ENCODE peak calls at places on chromosomes 1 and 21, in five cellular contexts. L, C, P, Q and R are unnamed samples.

GRCh38 chr1:223223091-223223995 is 80.3 kb upstream of the TLR5 start:
- DNase-seq in L (no peak), C (no peak), P (no peak), Q (no peak), R (no peak)

GRCh38 chr1:245809361-245809760 is 654.6 kb downstream of the KIF26B start:
- DNase-seq in L (no peak), C (no peak), P (no peak), Q (no peak), R (no peak)

GRCh38 chr1:9872430-9873165 is 37.5 kb downstream of the CTNNBIP1 start:
- DNase-seq in L (no peak), C (no peak), P (no peak), Q (peak), R (peak)

GRCh38 chr1:108591471-108591870 is 31.6 kb downstream of the EEIG2 start:
- DNase-seq in L (peak), C (peak), P (peak), Q (no peak), R (peak)

GRCh38 chr21:42468511-42469131 is 27.4 kb downstream of the RSPH1 start:
- DNase-seq in L (peak), C (no peak), P (no peak), Q (peak), R (no peak)

GRCh38 chr1:79295967-79296366 is 289.4 kb upstream of the ADGRL4 start:
- DNase-seq in L (no peak), C (no peak), P (no peak), Q (no peak), R (no peak)

GRCh38 chr1:227785094-227785811 is 30.2 kb upstream of the PRSS38 start:
- DNase-seq in L (no peak), C (no peak), P (no peak), Q (no peak), R (no peak)

GRCh38 chr1:163296504-163296903 is 25.2 kb upstream of the NUF2 start:
- DNase-seq in L (no peak), C (no peak), P (no peak), Q (no peak), R (no peak)

GRCh38 chr21:16195896-16196443 is 466.2 kb downstream of the USP25 start:
- DNase-seq in L (no peak), C (no peak), P (no peak), Q (no peak), R (no peak)

GRCh38 chr1:30748098-30748698 is 9.4 kb downstream of the LAPTM5 start:
- DNase-seq in L (no peak), C (no peak), P (no peak), Q (no peak), R (no peak)

GRCh38 chr21:45973475-45974072 is 8.0 kb upstream of the COL6A1 start:
- DNase-seq in L (peak), C (peak), P (peak), Q (peak), R (peak)

GRCh38 chr1:225886159-225887029 is 2.6 kb downstream of the LEFTY1 start:
- DNase-seq in L (no peak), C (no peak), P (no peak), Q (peak), R (no peak)

GRCh38 chr1:200191993-200192392 is 164.5 kb downstream of the NR5A2 start:
- DNase-seq in L (no peak), C (no peak), P (no peak), Q (no peak), R (no peak)

GRCh38 chr1:161805399-161806197 is 39.5 kb downstream of the ATF6 start:
- DNase-seq in L (no peak), C (no peak), P (no peak), Q (no peak), R (no peak)

GRCh38 chr21:46109251-46110221 is 11.6 kb downstream of the COL6A2 start:
- DNase-seq in L (peak), C (no peak), P (no peak), Q (no peak), R (peak)

GRCh38 chr21:41396452-41397107 is 29.5 kb upstream of the MX1 start:
- DNase-seq in L (no peak), C (no peak), P (peak), Q (peak), R (peak)

GRCh38 chr1:194512957-194513356 is 1326.5 kb upstream of the B3GALT2 start:
- DNase-seq in L (no peak), C (no peak), P (no peak), Q (no peak), R (no peak)

GRCh38 chr1:228430243-228430642 is 13.6 kb upstream of the TRIM17 start:
- DNase-seq in L (no peak), C (no peak), P (no peak), Q (peak), R (no peak)

GRCh38 chr21:39593522-39593921 is 19.2 kb upstream of the B3GALT5 start:
- DNase-seq in L (no peak), C (no peak), P (no peak), Q (peak), R (no peak)

GRCh38 chr1:26582836-26583460 is 53.4 kb downstream of the RPS6KA1 start:
- DNase-seq in L (peak), C (no peak), P (no peak), Q (peak), R (no peak)

GRCh38 chr1:55813619-55814018 is 598.5 kb upstream of the USP24 start:
- DNase-seq in L (peak), C (peak), P (peak), Q (peak), R (peak)

GRCh38 chr1:11485191-11485590 is 6.2 kb downstream of the DISP3 start:
- DNase-seq in L (peak), C (no peak), P (no peak), Q (no peak), R (no peak)

GRCh38 chr1:2213576-2214505 is 14.3 kb upstream of the SKI start:
- DNase-seq in L (peak), C (peak), P (peak), Q (no peak), R (peak)

GRCh38 chr1:27600500-27601175 is 3.3 kb downstream of the AHDC1 start:
- DNase-seq in L (no peak), C (no peak), P (no peak), Q (no peak), R (no peak)

GRCh38 chr1:119449964-119450363 is 35.0 kb downstream of the HSD3B2 start:
- DNase-seq in L (no peak), C (no peak), P (no peak), Q (peak), R (no peak)

GRCh38 chr1:191558389-191558788 is 599.9 kb upstream of the RGS18 start:
- DNase-seq in L (no peak), C (no peak), P (no peak), Q (no peak), R (no peak)

GRCh38 chr1:206784471-206784903 is 12.2 kb upstream of the IL10 start:
- DNase-seq in L (no peak), C (no peak), P (no peak), Q (no peak), R (no peak)

GRCh38 chr21:46532080-46532479 is 72.8 kb downstream of the S100B start:
- DNase-seq in L (no peak), C (no peak), P (no peak), Q (no peak), R (no peak)

GRCh38 chr1:47705517-47706130 is 267.8 kb downstream of the FOXD2 start:
- DNase-seq in L (no peak), C (no peak), P (no peak), Q (no peak), R (no peak)

GRCh38 chr1:42735056-42735455 is 5.0 kb downstream of the CLDN19 start:
- DNase-seq in L (no peak), C (no peak), P (no peak), Q (no peak), R (no peak)

GRCh38 chr1:231310391-231310934 is 27.2 kb downstream of the EXOC8 start:
- DNase-seq in L (no peak), C (no peak), P (no peak), Q (no peak), R (no peak)

GRCh38 chr1:108521990-108522393 is 37.9 kb upstream of the EEIG2 start:
- DNase-seq in L (no peak), C (no peak), P (no peak), Q (no peak), R (no peak)

GRCh38 chr1:43199093-43199726 is 27.1 kb downstream of the CFAP57 start:
- DNase-seq in L (no peak), C (no peak), P (no peak), Q (no peak), R (no peak)

GRCh38 chr1:40133122-40133665 is 28.0 kb upstream of the RLF start:
- DNase-seq in L (no peak), C (no peak), P (no peak), Q (no peak), R (no peak)

GRCh38 chr1:2341706-2342383 is 49.5 kb downstream of the MORN1 start:
- DNase-seq in L (peak), C (no peak), P (no peak), Q (no peak), R (peak)

GRCh38 chr1:48048064-48048463 is 50.9 kb upstream of the TRABD2B start:
- DNase-seq in L (no peak), C (no peak), P (peak), Q (no peak), R (no peak)

GRCh38 chr1:8358241-8358896 is 40.5 kb downstream of the SLC45A1 start:
- DNase-seq in L (peak), C (peak), P (no peak), Q (no peak), R (no peak)

GRCh38 chr1:6915999-6916565 is 130.8 kb downstream of the CAMTA1 start:
- DNase-seq in L (no peak), C (no peak), P (no peak), Q (no peak), R (no peak)

GRCh38 chr1:230517786-230518185 is 91.7 kb upstream of the PGBD5 start:
- DNase-seq in L (no peak), C (no peak), P (no peak), Q (peak), R (no peak)

GRCh38 chr1:17635811-17636210 is 96.3 kb downstream of the ARHGEF10L start:
- DNase-seq in L (peak), C (no peak), P (peak), Q (no peak), R (no peak)
- H3K27ac ChIP-seq in L (peak), C (no peak), P (no peak), Q (no peak), R (no peak)

GRCh38 chr21:38498057-38498833 is at the start of gene ERG:
- DNase-seq in L (no peak), C (no peak), P (peak), Q (no peak), R (peak)
- H3K27ac ChIP-seq in L (peak), C (peak), P (peak), Q (no peak), R (peak)

GRCh38 chr1:172823534-172823933 is 164.6 kb downstream of the FASLG start:
- DNase-seq in L (no peak), C (no peak), P (no peak), Q (no peak), R (no peak)

GRCh38 chr1:172826096-172826741 is 167.3 kb downstream of the FASLG start:
- DNase-seq in L (peak), C (peak), P (no peak), Q (peak), R (no peak)

GRCh38 chr1:172827841-172828240 is 168.9 kb downstream of the FASLG start:
- DNase-seq in L (no peak), C (no peak), P (no peak), Q (no peak), R (no peak)

GRCh38 chr1:172824199-172824598 is 165.3 kb downstream of the FASLG start:
- DNase-seq in L (no peak), C (no peak), P (no peak), Q (no peak), R (no peak)

DNA sequence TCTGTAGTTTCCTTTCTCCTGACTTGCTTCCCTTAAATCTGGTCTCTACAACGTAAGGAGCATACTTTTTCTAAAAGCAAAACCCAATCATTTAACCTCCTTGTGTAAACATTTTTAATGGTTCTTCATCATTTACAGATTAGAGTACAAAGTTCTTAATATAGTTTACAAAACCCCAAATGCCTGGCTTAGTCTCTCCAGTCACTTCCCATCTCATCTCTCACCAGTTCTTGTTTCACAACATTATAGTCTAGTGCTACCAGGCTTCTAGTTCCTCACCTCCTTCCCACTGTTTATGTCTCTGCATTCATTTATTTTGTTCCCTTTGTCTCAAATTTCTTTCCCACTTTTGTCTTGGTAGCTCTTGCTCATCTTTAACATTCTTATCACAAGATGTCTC is 168.4 kb downstream of the FASLG start:
- DNase-seq in L (no peak), C (no peak), P (no peak), Q (no peak), R (no peak)
- H3K27ac ChIP-seq in L (no peak), C (peak), P (no peak), Q (no peak), R (no peak)

DNA sequence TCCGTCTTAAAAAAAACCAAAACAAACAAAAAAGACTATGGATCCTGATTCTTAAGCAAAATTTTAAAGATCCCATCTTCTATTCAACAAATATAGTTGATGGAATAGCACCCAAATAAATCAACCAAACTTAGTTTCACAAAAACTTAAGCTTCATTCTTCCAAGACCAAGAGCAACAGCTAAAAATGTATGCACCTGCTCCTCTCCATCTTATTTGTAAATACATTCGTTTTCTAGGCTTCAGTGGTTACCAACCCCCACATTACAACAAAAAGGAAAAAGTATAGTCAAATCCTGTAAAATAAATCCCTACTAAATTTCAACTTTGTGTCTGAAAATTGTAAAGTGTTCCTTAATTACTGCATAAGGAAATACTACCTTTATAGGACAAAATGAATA is 3.9 kb downstream of the PTP4A2 start:
- DNase-seq in L (no peak), C (no peak), P (no peak), Q (no peak), R (no peak)
- H3K27ac ChIP-seq in L (peak), C (peak), P (peak), Q (peak), R (peak)

GRCh38 chr1:214475746-214476145 is 75.7 kb downstream of the PTPN14 start:
- DNase-seq in L (no peak), C (no peak), P (no peak), Q (no peak), R (no peak)
- H3K27ac ChIP-seq in L (no peak), C (no peak), P (no peak), Q (peak), R (peak)

GRCh38 chr1:234554478-234555311 is 55.3 kb downstream of the IRF2BP2 start:
- DNase-seq in L (no peak), C (peak), P (no peak), Q (no peak), R (no peak)
- H3K27ac ChIP-seq in L (peak), C (peak), P (peak), Q (no peak), R (no peak)

GRCh38 chr1:85118751-85119150 is 70.5 kb upstream of the MCOLN3 start:
- DNase-seq in L (no peak), C (no peak), P (no peak), Q (no peak), R (no peak)

GRCh38 chr1:85111709-85112108 is 63.4 kb upstream of the MCOLN3 start:
- DNase-seq in L (no peak), C (no peak), P (no peak), Q (no peak), R (no peak)

GRCh38 chr1:85121744-85122143 is 73.4 kb upstream of the MCOLN3 start:
- DNase-seq in L (no peak), C (no peak), P (no peak), Q (peak), R (no peak)

GRCh38 chr1:85115933-85116332 is 67.6 kb upstream of the MCOLN3 start:
- DNase-seq in L (no peak), C (no peak), P (no peak), Q (no peak), R (no peak)

DNA sequence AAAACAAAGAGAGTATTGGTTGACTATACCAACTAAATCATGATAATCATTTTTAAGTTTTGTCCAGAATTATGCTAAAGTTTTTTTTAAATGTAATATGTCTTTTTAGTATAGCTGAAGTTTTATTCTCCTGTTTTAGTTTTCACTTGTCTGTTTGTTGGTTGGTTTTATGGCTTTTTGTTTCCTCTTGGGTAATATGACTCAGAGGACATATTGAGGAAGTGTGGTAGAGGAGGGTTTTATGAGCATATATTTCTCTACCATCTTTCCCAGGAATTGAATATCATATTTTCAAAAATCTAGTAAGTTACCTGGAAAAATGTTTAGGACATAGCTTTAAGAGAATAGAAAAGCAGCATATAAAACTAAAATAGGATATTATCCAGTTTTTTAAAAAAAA is 68.6 kb upstream of the MCOLN3 start:
- DNase-seq in L (no peak), C (no peak), P (no peak), Q (peak), R (no peak)
- H3K27ac ChIP-seq in L (no peak), C (no peak), P (no peak), Q (no peak), R (no peak)

GRCh38 chr1:32984090-32984828 is 19.6 kb upstream of the RNF19B start:
- DNase-seq in L (no peak), C (no peak), P (no peak), Q (no peak), R (no peak)

GRCh38 chr1:32988665-32989064 is 24.1 kb upstream of the RNF19B start:
- DNase-seq in L (peak), C (no peak), P (no peak), Q (peak), R (no peak)

GRCh38 chr1:32981003-32981909 is 16.6 kb upstream of the RNF19B start:
- DNase-seq in L (peak), C (no peak), P (no peak), Q (peak), R (no peak)

GRCh38 chr1:32983039-32983438 is 18.4 kb upstream of the RNF19B start:
- DNase-seq in L (no peak), C (no peak), P (no peak), Q (no peak), R (no peak)

GRCh38 chr1:32984829-32985310 is 20.3 kb upstream of the RNF19B start:
- DNase-seq in L (no peak), C (no peak), P (no peak), Q (no peak), R (no peak)
- H3K27ac ChIP-seq in L (no peak), C (no peak), P (no peak), Q (no peak), R (no peak)